ENCODE peak calls at places on chromosomes 5 and 9, in eight cellular contexts. H, O, R, Z, C, U, X and F are unnamed samples. For H3K36me3 and H3K27me3, the result is how much of the 10 kb centered on the place peaks cover.

GRCh38 chr5:173790177-173790719 is 97.9 kb upstream of the CPEB4 start:
- DNase-seq in H (no peak), O (no peak), R (no peak), Z (no peak), C (no peak), U (no peak), X (peak), F (no peak)

GRCh38 chr5:134079748-134080581 is 34.5 kb upstream of the TCF7 start:
- DNase-seq in H (no peak), O (no peak), R (no peak), Z (no peak), C (no peak), U (no peak), X (no peak), F (peak)

GRCh38 chr9:130186051-130186450 is 13.8 kb downstream of the NCS1 start:
- DNase-seq in H (no peak), O (peak), R (no peak), Z (no peak), C (no peak), U (no peak), X (no peak), F (no peak)

GRCh38 chr9:109242751-109243150 is 75.7 kb upstream of the FRRS1L start:
- DNase-seq in H (no peak), O (no peak), R (no peak), Z (no peak), C (no peak), U (no peak), X (no peak), F (no peak)

GRCh38 chr9:111107141-111107540 is 68.9 kb upstream of the LPAR1 start:
- DNase-seq in H (peak), O (no peak), R (no peak), Z (no peak), C (no peak), U (no peak), X (no peak), F (no peak)

GRCh38 chr5:84218546-84218945 is 166.1 kb downstream of the EDIL3 start:
- DNase-seq in H (no peak), O (peak), R (no peak), Z (no peak), C (no peak), U (no peak), X (no peak), F (no peak)

GRCh38 chr9:121564861-121565260 is 65.2 kb upstream of the GGTA1 start:
- DNase-seq in H (no peak), O (no peak), R (no peak), Z (no peak), C (no peak), U (no peak), X (no peak), F (peak)

GRCh38 chr5:2223303-2223702 is 340.6 kb upstream of the IRX4 start:
- DNase-seq in H (no peak), O (no peak), R (no peak), Z (no peak), C (no peak), U (no peak), X (no peak), F (no peak)

GRCh38 chr5:179974946-179975712 is 67.4 kb upstream of the TBC1D9B start:
- DNase-seq in H (peak), O (no peak), R (peak), Z (no peak), C (no peak), U (peak), X (peak), F (peak)

GRCh38 chr5:115472601-115473000 is 72.0 kb downstream of the FEM1C start:
- DNase-seq in H (no peak), O (no peak), R (no peak), Z (peak), C (no peak), U (no peak), X (no peak), F (no peak)

GRCh38 chr5:125372694-125373621 is 626.5 kb upstream of the ZNF608 start:
- DNase-seq in H (no peak), O (peak), R (peak), Z (no peak), C (no peak), U (peak), X (no peak), F (peak)

GRCh38 chr9:7210854-7211637 is 453.3 kb downstream of the KDM4C start:
- DNase-seq in H (no peak), O (no peak), R (no peak), Z (no peak), C (no peak), U (no peak), X (no peak), F (no peak)

GRCh38 chr9:131706608-131706970 is 33.3 kb downstream of the RAPGEF1 start:
- DNase-seq in H (no peak), O (no peak), R (no peak), Z (no peak), C (no peak), U (no peak), X (peak), F (no peak)

GRCh38 chr9:133490865-133491655 is 12.2 kb upstream of the SLC2A6 start:
- DNase-seq in H (no peak), O (no peak), R (no peak), Z (peak), C (no peak), U (peak), X (no peak), F (peak)

GRCh38 chr9:91424403-91425176 is 958 bp upstream of the NFIL3 start:
- DNase-seq in H (peak), O (peak), R (peak), Z (peak), C (peak), U (peak), X (peak), F (peak)

GRCh38 chr9:130849356-130849755 is 14.3 kb downstream of the ABL1 start:
- DNase-seq in H (no peak), O (no peak), R (no peak), Z (no peak), C (no peak), U (no peak), X (no peak), F (no peak)

GRCh38 chr9:108671794-108672193 is 184.0 kb downstream of the ACTL7B start:
- DNase-seq in H (no peak), O (peak), R (no peak), Z (no peak), C (no peak), U (no peak), X (no peak), F (no peak)

GRCh38 chr9:132798817-132799790 is 79.0 kb downstream of the AK8 start:
- DNase-seq in H (no peak), O (no peak), R (no peak), Z (no peak), C (peak), U (peak), X (peak), F (peak)

GRCh38 chr9:78572266-78572665 is 275.3 kb downstream of the PSAT1 start:
- DNase-seq in H (no peak), O (no peak), R (no peak), Z (no peak), C (no peak), U (no peak), X (no peak), F (no peak)

GRCh38 chr9:86548220-86548619 is 194.0 kb upstream of the TUT7 start:
- DNase-seq in H (no peak), O (no peak), R (no peak), Z (no peak), C (no peak), U (no peak), X (no peak), F (no peak)

GRCh38 chr5:139445325-139446170 is 6.2 kb upstream of the DNAJC18 start:
- DNase-seq in H (no peak), O (peak), R (no peak), Z (no peak), C (no peak), U (no peak), X (no peak), F (no peak)

GRCh38 chr9:129069128-129069824 is 11.6 kb upstream of the DOLPP1 start:
- DNase-seq in H (peak), O (no peak), R (no peak), Z (peak), C (peak), U (no peak), X (peak), F (no peak)

GRCh38 chr5:37776826-37777225 is 63.0 kb downstream of the GDNF start:
- DNase-seq in H (no peak), O (peak), R (no peak), Z (peak), C (no peak), U (no peak), X (peak), F (no peak)

GRCh38 chr5:83864652-83865051 is 144.0 kb upstream of the HAPLN1 start:
- DNase-seq in H (no peak), O (no peak), R (no peak), Z (no peak), C (no peak), U (no peak), X (no peak), F (no peak)

GRCh38 chr9:35906923-35907699 is 1.1 kb downstream of the HRCT1 start:
- DNase-seq in H (no peak), O (peak), R (peak), Z (peak), C (peak), U (peak), X (peak), F (peak)

GRCh38 chr5:92917044-92917443 is 664.0 kb downstream of the NR2F1-AS1 start:
- DNase-seq in H (no peak), O (peak), R (no peak), Z (no peak), C (no peak), U (no peak), X (no peak), F (no peak)

GRCh38 chr9:101307524-101308213 is 77.1 kb downstream of the BAAT start:
- DNase-seq in H (no peak), O (no peak), R (no peak), Z (no peak), C (no peak), U (peak), X (no peak), F (no peak)

GRCh38 chr5:144697847-144698262 is 527.2 kb downstream of the KCTD16 start:
- DNase-seq in H (no peak), O (peak), R (no peak), Z (no peak), C (no peak), U (no peak), X (no peak), F (no peak)

GRCh38 chr5:179406031-179406681 is 60.9 kb upstream of the ADAMTS2 start:
- DNase-seq in H (no peak), O (peak), R (no peak), Z (no peak), C (no peak), U (no peak), X (no peak), F (peak)

GRCh38 chr5:33470544-33470943 is 29.8 kb downstream of the TARS1 start:
- DNase-seq in H (no peak), O (peak), R (peak), Z (no peak), C (no peak), U (peak), X (no peak), F (no peak)

GRCh38 chr5:174063092-174063756 is 17.7 kb downstream of the NSG2 start:
- DNase-seq in H (no peak), O (no peak), R (no peak), Z (no peak), C (no peak), U (no peak), X (no peak), F (no peak)

GRCh38 chr5:136435951-136436544 is 70.7 kb upstream of the TRPC7 start:
- DNase-seq in H (no peak), O (no peak), R (no peak), Z (no peak), C (no peak), U (no peak), X (no peak), F (no peak)

GRCh38 chr5:142202282-142202681 is 93.7 kb downstream of the NDFIP1 start:
- DNase-seq in H (no peak), O (peak), R (no peak), Z (no peak), C (no peak), U (no peak), X (no peak), F (no peak)

GRCh38 chr5:121969660-121970295 is 8.0 kb downstream of the SRFBP1 start:
- DNase-seq in H (no peak), O (peak), R (no peak), Z (no peak), C (no peak), U (no peak), X (no peak), F (no peak)
- H3K4me3 ChIP-seq in H (no peak), O (no peak), R (no peak), Z (peak), C (no peak), U (no peak), X (no peak), F (no peak)

GRCh38 chr5:132677682-132678400 is 4.1 kb downstream of the IL4 start:
- DNase-seq in H (no peak), O (no peak), R (no peak), Z (no peak), C (no peak), U (no peak), X (no peak), F (peak)

GRCh38 chr5:132678735-132679134 is 4.9 kb downstream of the IL4 start:
- DNase-seq in H (no peak), O (no peak), R (no peak), Z (no peak), C (no peak), U (no peak), X (no peak), F (no peak)

GRCh38 chr5:132680780-132681475 is 7.1 kb downstream of the IL4 start:
- DNase-seq in H (no peak), O (no peak), R (no peak), Z (no peak), C (no peak), U (no peak), X (no peak), F (no peak)

GRCh38 chr5:132679717-132680380 is 6.1 kb downstream of the IL4 start:
- DNase-seq in H (no peak), O (no peak), R (no peak), Z (no peak), C (no peak), U (no peak), X (no peak), F (no peak)

DNA sequence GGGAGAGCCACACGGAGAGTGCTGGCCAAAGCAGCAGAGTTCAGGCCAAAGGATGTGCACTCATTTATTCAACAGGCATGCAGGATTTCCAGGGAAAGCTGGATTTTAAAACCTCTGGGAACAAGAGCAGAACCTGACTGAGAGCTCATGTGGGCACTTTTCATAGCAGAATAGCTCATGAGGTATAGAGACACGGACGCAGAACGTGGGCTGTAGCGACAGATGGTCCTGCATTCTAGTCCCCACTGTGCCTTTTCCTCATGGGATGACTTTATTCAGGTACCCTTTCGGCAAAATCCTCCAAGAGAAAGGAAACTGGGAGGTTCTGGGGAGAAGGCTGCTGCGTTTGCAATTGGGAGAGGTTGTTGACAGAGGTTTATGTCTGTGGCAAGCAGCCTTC is 5.4 kb downstream of the IL4 start:
- DNase-seq in H (no peak), O (no peak), R (no peak), Z (no peak), C (no peak), U (no peak), X (no peak), F (no peak)
- H3K36me3 ChIP-seq in H (under half), O (under half), R (under half), Z (under half), C (under half), U (under half), X (under half), F (under half)

GRCh38 chr5:1190915-1191314 is 10.5 kb upstream of the SLC6A19 start:
- DNase-seq in H (no peak), O (no peak), R (no peak), Z (peak), C (no peak), U (no peak), X (no peak), F (peak)
- H3K27me3 ChIP-seq in H (under half), O (under half), R (under half), Z (under half), C (under half), U (under half), X (under half), F (under half)

GRCh38 chr9:8694983-8695588 is 895.5 kb upstream of the DMAC1 start:
- DNase-seq in H (no peak), O (no peak), R (peak), Z (no peak), C (no peak), U (no peak), X (no peak), F (no peak)
- H3K4me3 ChIP-seq in H (no peak), O (no peak), R (no peak), Z (no peak), C (no peak), U (no peak), X (no peak), F (no peak)

GRCh38 chr5:138180183-138180782 is 1.4 kb downstream of the KIF20A start:
- DNase-seq in H (peak), O (peak), R (peak), Z (no peak), C (no peak), U (peak), X (no peak), F (no peak)

GRCh38 chr5:138178516-138179276 is at the start of the genes BRD8 and KIF20A:
- DNase-seq in H (peak), O (peak), R (peak), Z (peak), C (peak), U (peak), X (peak), F (peak)

GRCh38 chr5:138179277-138179857 is 455 bp downstream of the KIF20A start:
- DNase-seq in H (peak), O (no peak), R (peak), Z (no peak), C (no peak), U (peak), X (no peak), F (no peak)

GRCh38 chr5:138180841-138181240 is 1.9 kb downstream of the KIF20A start:
- DNase-seq in H (no peak), O (no peak), R (no peak), Z (no peak), C (no peak), U (no peak), X (no peak), F (no peak)

GRCh38 chr5:138177936-138178515 is 404 bp downstream of the BRD8 start:
- DNase-seq in H (peak), O (peak), R (peak), Z (no peak), C (no peak), U (peak), X (peak), F (peak)
- H3K36me3 ChIP-seq in H (half or more), O (under half), R (under half), Z (under half), C (under half), U (half or more), X (under half), F (under half)

GRCh38 chr5:51384281-51384840 is 1.1 kb downstream of the ISL1 start:
- DNase-seq in H (no peak), O (no peak), R (no peak), Z (no peak), C (no peak), U (no peak), X (no peak), F (no peak)

GRCh38 chr5:51382508-51382758 is 815 bp upstream of the ISL1 start:
- DNase-seq in H (no peak), O (no peak), R (no peak), Z (no peak), C (no peak), U (no peak), X (no peak), F (no peak)

GRCh38 chr5:51383494-51384081 is 340 bp downstream of the ISL1 start:
- DNase-seq in H (no peak), O (no peak), R (peak), Z (no peak), C (no peak), U (no peak), X (no peak), F (no peak)

GRCh38 chr5:51381801-51382507 is 1.3 kb upstream of the ISL1 start:
- DNase-seq in H (no peak), O (no peak), R (no peak), Z (no peak), C (no peak), U (no peak), X (no peak), F (no peak)

DNA sequence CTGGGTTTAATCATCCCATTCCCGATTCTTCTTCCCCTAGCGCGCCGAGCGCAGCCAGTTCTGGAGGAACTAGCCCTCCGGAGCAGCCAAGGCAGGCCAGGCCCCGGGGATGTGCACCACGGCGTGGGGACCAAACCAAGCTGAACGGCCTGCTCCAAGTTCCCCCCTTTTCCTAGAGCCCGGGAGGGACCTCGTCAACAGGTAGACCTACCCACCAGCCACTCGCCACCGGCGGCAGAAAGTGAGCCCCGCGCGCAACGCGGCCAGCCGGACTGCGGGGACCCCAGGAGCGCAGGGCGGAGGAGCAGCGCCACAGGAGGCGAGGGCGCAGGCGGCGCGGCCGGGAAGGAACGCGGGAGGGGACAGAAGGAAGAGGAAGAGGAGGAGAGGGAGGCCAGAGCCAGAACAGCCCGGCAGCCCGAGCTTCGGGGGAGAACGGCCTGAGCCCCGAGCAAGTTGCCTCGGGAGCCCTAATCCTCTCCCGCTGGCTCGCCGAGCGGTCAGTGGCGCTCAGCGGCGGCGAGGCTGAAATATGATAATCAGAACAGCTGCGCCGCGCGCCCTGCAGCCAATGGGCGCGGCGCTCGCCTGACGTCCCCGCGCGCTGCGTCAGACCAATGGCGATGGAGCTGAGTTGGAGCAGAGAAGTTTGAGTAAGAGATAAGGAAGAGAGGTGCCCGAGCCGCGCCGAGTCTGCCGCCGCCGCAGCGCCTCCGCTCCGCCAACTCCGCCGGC is at the start of gene ISL1:
- DNase-seq in H (no peak), O (peak), R (peak), Z (peak), C (peak), U (peak), X (peak), F (peak)
- H3K27me3 ChIP-seq in H (under half), O (half or more), R (half or more), Z (under half), C (under half), U (under half), X (half or more), F (half or more)

DNA sequence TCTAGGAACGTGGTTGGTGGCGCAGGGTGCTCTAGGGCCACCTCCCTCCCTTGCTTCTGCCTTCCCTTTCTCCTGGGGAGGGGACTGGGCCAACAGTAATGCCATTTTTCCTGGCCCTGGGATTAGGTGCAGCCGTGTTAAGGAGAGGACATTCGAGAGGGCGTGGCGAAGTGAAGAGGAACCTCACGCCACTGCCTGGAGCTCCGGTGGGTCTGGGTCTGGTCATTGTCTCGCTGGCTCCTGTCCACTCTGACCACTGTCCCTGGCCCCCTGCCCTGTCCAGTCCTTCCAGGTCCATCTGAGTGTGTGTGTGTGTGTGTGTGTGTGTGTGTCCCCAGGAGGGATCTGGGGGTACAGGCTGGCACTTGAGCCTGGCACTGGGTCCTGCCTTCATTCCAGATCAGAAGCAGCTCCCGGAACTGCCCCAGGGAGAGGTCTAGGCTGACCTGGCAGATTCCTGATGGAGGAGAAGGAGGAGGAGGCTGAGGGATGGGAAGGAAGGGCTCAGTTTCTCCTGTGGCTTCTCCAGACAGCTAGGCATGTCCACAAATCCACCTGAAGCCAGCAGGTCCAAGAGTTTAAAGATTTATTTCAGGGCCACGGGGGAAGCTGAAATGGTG is at the start of gene NDST1:
- DNase-seq in H (no peak), O (no peak), R (no peak), Z (no peak), C (peak), U (no peak), X (no peak), F (no peak)
- H3K4me3 ChIP-seq in H (no peak), O (no peak), R (no peak), Z (no peak), C (no peak), U (no peak), X (no peak), F (no peak)